ENCODE peak calls at places on chromosomes 5 and 9, in eight cellular contexts. L, B, Z, N, R, M, J and K are unnamed samples.

GRCh38 chr9:38713426-38713825 is 6.5 kb downstream of the FAM240B start:
- DNase-seq in L (no peak), B (no peak), Z (no peak), N (peak; percentile 57), R (no peak), M (no peak), J (no peak), K (no peak)

GRCh38 chr9:121609845-121610637 is 41.4 kb upstream of the DAB2IP start:
- DNase-seq in L (no peak), B (peak; percentile 66), Z (peak; percentile 47), N (peak; percentile 92), R (peak; percentile 62), M (peak; percentile 75), J (peak; percentile 88), K (no peak)

GRCh38 chr5:138459311-138459710 is 6.0 kb upstream of the EGR1 start:
- DNase-seq in L (no peak), B (peak; percentile 43), Z (peak; percentile 37), N (no peak), R (no peak), M (no peak), J (no peak), K (no peak)

GRCh38 chr9:19231126-19232035 is 888 bp downstream of the DENND4C start:
- DNase-seq in L (no peak), B (peak; percentile 26), Z (no peak), N (peak; percentile 17), R (no peak), M (no peak), J (peak; percentile 69), K (peak; percentile 90)

GRCh38 chr5:6302684-6303083 is 75.7 kb downstream of the MED10 start:
- DNase-seq in L (no peak), B (no peak), Z (no peak), N (no peak), R (no peak), M (no peak), J (no peak), K (no peak)

GRCh38 chr5:154179846-154180710 is 10.5 kb upstream of the GALNT10 start:
- DNase-seq in L (no peak), B (no peak), Z (no peak), N (peak; percentile 67), R (peak; percentile 40), M (no peak), J (peak; percentile 71), K (no peak)

GRCh38 chr5:10317825-10318682 is 10.4 kb upstream of the CMBL start:
- DNase-seq in L (no peak), B (no peak), Z (no peak), N (no peak), R (no peak), M (no peak), J (peak; percentile 27), K (no peak)

GRCh38 chr9:133347515-133347984 is 381 bp downstream of the MED22 start:
- DNase-seq in L (no peak), B (no peak), Z (peak; percentile 70), N (no peak), R (no peak), M (peak; percentile 49), J (no peak), K (no peak)

GRCh38 chr9:13962006-13962405 is 351.9 kb downstream of the NFIB start:
- DNase-seq in L (no peak), B (no peak), Z (no peak), N (no peak), R (no peak), M (no peak), J (no peak), K (no peak)

GRCh38 chr5:41843456-41844112 is 26.6 kb downstream of the OXCT1 start:
- DNase-seq in L (no peak), B (no peak), Z (no peak), N (peak; percentile 75), R (peak; percentile 37), M (no peak), J (no peak), K (no peak)

GRCh38 chr9:133257398-133258053 is 17.5 kb downstream of the ABO start:
- DNase-seq in L (peak; percentile 67), B (peak; percentile 47), Z (peak; percentile 87), N (no peak), R (no peak), M (no peak), J (no peak), K (no peak)

GRCh38 chr5:90644132-90644531 is 85.5 kb downstream of the ADGRV1 start:
- DNase-seq in L (no peak), B (no peak), Z (no peak), N (no peak), R (no peak), M (no peak), J (no peak), K (no peak)

GRCh38 chr5:32600057-32600622 is 14.8 kb downstream of the SUB1 start:
- DNase-seq in L (no peak), B (no peak), Z (no peak), N (peak; percentile 86), R (no peak), M (no peak), J (no peak), K (no peak)

GRCh38 chr9:136629001-136629878 is 33.5 kb upstream of the EGFL7 start:
- DNase-seq in L (peak; percentile 46), B (no peak), Z (no peak), N (no peak), R (no peak), M (no peak), J (no peak), K (no peak)

GRCh38 chr5:142015781-142016533 is 3.1 kb upstream of the GNPDA1 start:
- DNase-seq in L (no peak), B (no peak), Z (no peak), N (peak; percentile 56), R (no peak), M (no peak), J (no peak), K (no peak)

GRCh38 chr5:73205309-73205708 is 32.3 kb downstream of the TMEM174 start:
- DNase-seq in L (no peak), B (no peak), Z (no peak), N (no peak), R (no peak), M (no peak), J (no peak), K (peak; percentile 66)

GRCh38 chr9:33884856-33885701 is 68.1 kb downstream of the UBE2R2 start:
- DNase-seq in L (no peak), B (peak; percentile 55), Z (no peak), N (peak; percentile 54), R (no peak), M (no peak), J (no peak), K (no peak)

GRCh38 chr9:107484117-107484723 is 5.3 kb downstream of the KLF4 start:
- DNase-seq in L (no peak), B (no peak), Z (no peak), N (peak; percentile 81), R (peak; percentile 64), M (no peak), J (no peak), K (no peak)

GRCh38 chr5:97224112-97224750 is 41.2 kb upstream of the RIOK2 start:
- DNase-seq in L (no peak), B (no peak), Z (no peak), N (peak; percentile 61), R (no peak), M (no peak), J (no peak), K (no peak)

DNA sequence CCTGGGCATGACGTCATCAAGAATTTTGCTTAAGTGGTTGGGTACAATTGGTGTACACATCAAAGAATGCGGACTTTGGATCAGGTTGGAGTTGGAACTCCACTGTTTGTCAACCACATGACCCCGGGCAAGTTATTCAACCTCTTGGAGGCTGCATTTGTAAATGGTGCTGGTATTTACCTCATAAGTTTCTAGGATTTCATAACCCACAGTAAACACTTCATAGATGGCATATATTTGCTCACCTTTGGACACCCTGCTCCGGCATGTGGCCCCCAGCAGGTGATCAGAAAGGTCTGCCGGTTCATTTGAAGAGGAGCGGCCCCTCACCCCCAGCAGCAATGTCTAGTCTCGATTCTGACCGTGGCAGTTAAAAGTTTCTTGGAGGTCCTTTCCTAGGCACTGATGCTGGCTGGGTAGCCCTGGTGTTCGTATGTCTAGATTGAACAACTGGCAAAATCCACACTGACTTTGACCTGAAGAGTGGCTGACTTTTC is 60.6 kb downstream of the IL6ST start:
- DNase-seq in L (no peak), B (peak; percentile 50), Z (no peak), N (no peak), R (no peak), M (no peak), J (no peak), K (no peak)
- TF ChIP-seq POLR2A in L (no peak), B (no peak), Z (no peak), N (no peak), R (no peak), M (no peak), J (no peak), K (no peak)

DNA sequence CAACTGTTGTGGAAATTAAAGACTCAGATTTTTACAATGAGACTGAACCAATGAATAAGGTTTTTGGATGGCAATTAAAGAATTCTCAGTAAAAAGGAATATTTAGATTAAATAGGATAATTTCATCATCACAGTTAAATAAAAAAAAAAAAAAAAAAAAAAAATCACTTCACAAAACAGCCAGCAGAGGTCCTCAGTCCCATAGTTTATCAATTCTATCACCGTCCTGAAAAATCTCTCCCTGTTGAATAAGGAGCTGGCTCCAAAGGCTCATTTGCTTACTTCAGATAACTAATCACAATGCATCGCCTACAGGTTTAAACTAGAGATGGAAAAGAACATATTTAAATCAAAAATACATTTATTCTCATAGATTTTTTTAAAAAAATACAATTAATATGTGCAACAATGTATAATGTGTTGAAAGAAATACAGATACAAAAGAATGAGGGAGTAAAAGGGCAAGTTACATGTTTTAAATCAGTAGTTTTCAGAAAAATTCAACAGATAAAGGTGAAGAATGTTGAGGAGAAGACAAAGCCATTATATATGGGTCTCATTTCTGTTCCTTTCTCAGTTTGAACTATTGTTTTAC is 175.8 kb upstream of the CHD1 start:
- DNase-seq in L (no peak), B (no peak), Z (no peak), N (peak; percentile 30), R (peak; percentile 28), M (no peak), J (no peak), K (no peak)
- TF ChIP-seq CTCF in L (peak; percentile 69), B (peak; percentile 7), Z (no peak), N (peak; percentile 65), R (peak; percentile 51), M (peak; percentile 22), J (peak; percentile 60), K (peak; percentile 38)

GRCh38 chr5:56617998-56618397 is 197.4 kb upstream of the MAP3K1 start:
- DNase-seq in L (no peak), B (no peak), Z (no peak), N (no peak), R (no peak), M (no peak), J (no peak), K (no peak)
- H3K9me3 ChIP-seq in L (no peaks in the 10 kb centered on the region), B (no peaks in the 10 kb centered on the region), Z (no peaks in the 10 kb centered on the region), N (peaks cover 13% of the 10 kb centered on the region), R (no peaks in the 10 kb centered on the region), M (no peaks in the 10 kb centered on the region), J (peaks cover 3% of the 10 kb centered on the region), K (no peaks in the 10 kb centered on the region)

GRCh38 chr9:25472681-25473080 is 205.6 kb downstream of the TUSC1 start:
- DNase-seq in L (no peak), B (no peak), Z (no peak), N (no peak), R (no peak), M (no peak), J (no peak), K (no peak)

DNA sequence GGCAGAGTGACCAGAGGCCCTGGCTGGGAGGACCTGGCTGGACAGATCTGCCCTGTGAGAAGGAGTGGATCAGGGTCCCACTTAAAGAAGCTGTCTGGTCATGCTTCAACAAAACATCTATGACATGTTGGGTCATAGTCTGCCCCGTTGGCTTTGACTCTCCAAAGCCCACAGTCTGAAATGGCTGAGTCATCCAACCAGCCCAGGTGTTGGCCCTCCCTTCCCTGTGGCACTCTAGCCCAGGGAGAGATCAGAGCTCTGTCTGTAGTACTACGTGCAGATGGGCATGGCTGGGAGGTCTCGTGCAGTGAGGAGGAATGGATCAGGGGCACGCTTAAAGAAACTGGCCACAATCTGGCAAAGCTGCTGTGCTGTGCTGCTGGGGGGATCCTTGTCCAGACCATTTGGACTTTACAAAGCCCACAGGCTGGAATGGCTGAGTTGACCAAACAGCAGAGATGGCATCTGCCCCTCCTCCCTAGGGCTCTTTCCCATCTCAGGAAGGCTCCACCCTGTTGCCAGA is 206.1 kb downstream of the TUSC1 start:
- DNase-seq in L (no peak), B (no peak), Z (no peak), N (no peak), R (no peak), M (no peak), J (peak; percentile 40), K (no peak)
- TF ChIP-seq POLR2A in L (no peak), B (no peak), Z (no peak), N (no peak), R (no peak), M (no peak), J (no peak), K (no peak)